ENCODE peak calls at places on chromosomes 11 and 22, in six cellular contexts. V is SK-N-SH, K is A549, M is stomach, U is suprapubic skin, X is GM12878. E is an unnamed sample.

GRCh38 chr11:35393093-35393492 is 26.3 kb downstream of the SLC1A2 start:
- DNase-seq in V (peak), K (no peak), X (no peak), M (no peak), U (no peak), E (no peak)

GRCh38 chr11:19367051-19367709 is 126.4 kb upstream of the E2F8 start:
- DNase-seq in X (no peak), V (no peak), U (no peak), M (no peak), K (no peak), E (no peak)

GRCh38 chr11:126188332-126189108 is 22.9 kb downstream of the RPUSD4 start:
- DNase-seq in V (no peak), X (peak), M (no peak), K (no peak), U (no peak), E (no peak)

GRCh38 chr11:110317516-110317932 is 21.1 kb upstream of the RDX start:
- DNase-seq in K (no peak), X (no peak), M (no peak), V (peak), U (no peak), E (no peak)

GRCh38 chr11:45089251-45089650 is 57.2 kb upstream of the PRDM11 start:
- DNase-seq in X (no peak), K (no peak), M (peak), U (peak), V (no peak), E (peak)

GRCh38 chr22:20960609-20961008 is 6.4 kb upstream of the AIFM3 start:
- DNase-seq in K (no peak), M (no peak), X (no peak), U (no peak), V (no peak), E (no peak)

GRCh38 chr11:128895505-128895904 is 4.3 kb downstream of the KCNJ5 start:
- DNase-seq in K (no peak), M (no peak), X (no peak), U (no peak), V (no peak), E (no peak)

GRCh38 chr11:101169944-101170343 is 40.3 kb upstream of the PGR start:
- DNase-seq in V (no peak), X (no peak), U (no peak), M (no peak), K (no peak), E (no peak)

GRCh38 chr22:44399906-44400762 is 87.4 kb upstream of the SHISAL1 start:
- DNase-seq in X (no peak), M (peak), K (no peak), U (no peak), V (peak), E (no peak)

GRCh38 chr22:45997775-45998637 is 21.0 kb upstream of the WNT7B start:
- DNase-seq in U (no peak), K (no peak), M (no peak), V (peak), X (no peak), E (no peak)

GRCh38 chr22:45997077-45997774 is 20.3 kb upstream of the WNT7B start:
- DNase-seq in X (no peak), V (no peak), M (peak), K (no peak), U (peak), E (peak)

GRCh38 chr22:45995405-45996101 is 18.6 kb upstream of the WNT7B start:
- DNase-seq in X (no peak), V (no peak), M (no peak), U (no peak), K (no peak), E (no peak)

GRCh38 chr22:45994516-45995404 is 17.8 kb upstream of the WNT7B start:
- DNase-seq in X (no peak), M (peak), U (peak), V (peak), K (peak), E (no peak)

DNA sequence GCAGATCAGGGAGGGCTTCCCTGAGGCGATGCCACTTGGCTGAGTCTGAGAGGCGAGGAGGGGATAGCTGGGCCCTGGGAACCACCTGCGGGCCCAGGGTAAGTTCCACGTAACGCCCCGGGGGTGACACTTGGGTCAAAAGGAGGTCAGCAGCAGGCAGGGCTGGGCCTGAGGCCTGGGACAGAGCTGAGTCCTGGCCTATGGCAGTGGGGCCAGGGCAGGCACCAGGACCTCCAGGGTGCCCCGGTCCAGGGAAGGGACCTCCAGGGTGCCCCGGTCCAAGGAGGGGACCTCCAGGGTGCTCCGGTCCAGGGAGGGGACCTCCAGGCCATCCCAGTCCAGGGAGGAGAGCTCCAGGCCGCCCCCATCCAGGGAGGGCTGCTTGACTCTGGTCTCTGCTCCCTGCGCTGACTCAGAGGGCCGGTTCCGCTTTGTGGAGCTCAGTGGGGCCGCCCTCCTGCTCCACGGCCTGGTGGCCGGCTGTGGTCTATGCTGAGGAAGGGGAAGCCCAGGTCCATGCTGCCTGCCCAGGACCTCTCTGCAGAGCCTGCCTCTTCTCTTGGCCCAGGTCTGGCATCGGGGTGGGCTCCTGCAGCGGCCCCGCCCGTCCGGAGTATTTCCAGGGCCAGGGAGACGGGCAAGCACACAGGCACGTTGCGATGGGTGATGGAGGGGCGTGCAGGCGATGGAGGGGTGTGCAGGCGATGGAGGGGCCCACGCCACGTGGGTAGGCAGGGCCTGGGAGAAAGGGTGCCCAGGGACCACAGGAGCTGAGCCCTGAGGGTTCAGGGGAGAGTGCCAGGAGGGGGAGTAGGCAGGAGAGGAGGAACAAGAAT is 19.5 kb upstream of the WNT7B start:
- DNase-seq in X (no peak), K (no peak), V (no peak), M (no peak), U (no peak), E (no peak)
- TF ChIP-seq CTCF in X (peak), K (no peak), V (no peak), M (no peak), U (no peak), E (no peak)

DNA sequence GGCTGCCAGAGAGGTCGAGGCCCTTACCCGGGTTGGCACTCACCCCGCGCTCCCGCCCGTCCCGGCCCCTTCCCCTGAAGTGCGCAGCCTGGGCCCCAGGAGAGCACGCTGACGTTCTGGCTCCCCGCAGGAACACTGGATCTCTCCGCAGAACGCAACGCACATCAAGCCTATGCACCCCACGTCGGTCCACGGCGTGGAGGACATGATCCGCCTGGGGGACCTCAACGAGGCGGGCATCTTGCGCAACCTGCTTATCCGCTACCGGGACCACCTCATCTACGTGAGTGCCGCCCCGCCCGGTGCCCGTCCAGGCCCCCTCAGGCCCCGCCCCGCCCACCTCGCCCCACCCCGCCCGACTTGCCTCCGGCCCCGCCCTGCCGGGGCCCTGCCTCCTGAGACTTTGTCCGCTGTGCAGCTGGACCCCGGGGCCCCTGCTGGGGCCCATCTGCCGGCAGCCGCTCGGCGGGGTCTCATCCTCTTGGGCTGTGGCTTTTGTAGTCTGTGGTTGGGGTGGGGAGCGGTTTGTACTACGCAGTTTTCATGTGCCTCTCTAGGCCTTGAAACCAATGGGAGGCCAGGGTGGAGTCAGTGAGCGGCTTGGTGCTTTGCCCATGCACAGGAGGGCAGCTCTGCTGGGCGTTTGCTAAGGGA is 19.7 kb downstream of the MYO7A start:
- DNase-seq in U (no peak), M (peak), K (no peak), X (no peak), V (no peak), E (no peak)
- H3K27ac ChIP-seq in U (no peak), M (no peak), K (no peak), X (no peak), V (no peak), E (no peak)

GRCh38 chr11:130531061-130531460 is 82.6 kb downstream of the ADAMTS15 start:
- DNase-seq in M (no peak), V (no peak), K (no peak), U (no peak), X (no peak), E (no peak)
- TF ChIP-seq EP300 in M (no peak), V (no peak), K (no peak), U (no peak), X (no peak), E (no peak)

DNA sequence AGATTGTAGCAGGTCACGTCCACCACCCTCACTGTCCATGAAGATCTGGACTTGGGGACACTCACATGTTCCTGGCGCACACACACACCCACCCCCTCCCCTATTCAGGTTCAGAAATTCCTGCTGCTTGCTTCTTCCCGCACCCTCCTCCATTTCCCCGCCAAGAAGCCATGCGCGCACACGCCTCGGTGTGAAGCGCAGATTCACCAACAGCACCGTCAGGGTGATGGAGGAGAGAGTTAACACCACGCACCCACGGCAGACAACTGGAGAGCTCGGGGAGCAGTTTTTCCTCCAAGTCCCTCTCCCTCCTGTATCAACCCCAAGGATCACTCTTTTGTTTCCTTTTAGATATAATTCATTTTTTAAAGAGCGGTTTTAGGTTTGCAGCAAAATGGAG is 113.4 kb downstream of the BCR start:
- DNase-seq in X (no peak), K (no peak), M (no peak), V (no peak), U (no peak), E (no peak)
- TF ChIP-seq CTCF in X (no peak), K (no peak), M (no peak), V (no peak), U (no peak), E (no peak)

GRCh38 chr11:71787014-71787823 is 45.8 kb upstream of the DEFB108B start:
- DNase-seq in K (peak), U (peak), M (peak), X (peak), V (peak), E (peak)
- H3K27ac ChIP-seq in K (peak), U (peak), M (peak), X (peak), V (peak), E (peak)

GRCh38 chr11:112610494-112610893 is 349.8 kb upstream of the PLET1 start:
- DNase-seq in V (no peak), M (no peak), U (no peak), K (no peak), X (no peak), E (no peak)

GRCh38 chr11:112608466-112608865 is 347.8 kb upstream of the PLET1 start:
- DNase-seq in V (no peak), U (no peak), K (no peak), X (no peak), M (no peak), E (no peak)

GRCh38 chr11:112599861-112600533 is 339.3 kb upstream of the PLET1 start:
- DNase-seq in U (no peak), M (no peak), K (no peak), X (no peak), V (no peak), E (no peak)

GRCh38 chr11:112606656-112607055 is 346.0 kb upstream of the PLET1 start:
- DNase-seq in X (no peak), V (no peak), M (no peak), K (no peak), U (no peak), E (no peak)

DNA sequence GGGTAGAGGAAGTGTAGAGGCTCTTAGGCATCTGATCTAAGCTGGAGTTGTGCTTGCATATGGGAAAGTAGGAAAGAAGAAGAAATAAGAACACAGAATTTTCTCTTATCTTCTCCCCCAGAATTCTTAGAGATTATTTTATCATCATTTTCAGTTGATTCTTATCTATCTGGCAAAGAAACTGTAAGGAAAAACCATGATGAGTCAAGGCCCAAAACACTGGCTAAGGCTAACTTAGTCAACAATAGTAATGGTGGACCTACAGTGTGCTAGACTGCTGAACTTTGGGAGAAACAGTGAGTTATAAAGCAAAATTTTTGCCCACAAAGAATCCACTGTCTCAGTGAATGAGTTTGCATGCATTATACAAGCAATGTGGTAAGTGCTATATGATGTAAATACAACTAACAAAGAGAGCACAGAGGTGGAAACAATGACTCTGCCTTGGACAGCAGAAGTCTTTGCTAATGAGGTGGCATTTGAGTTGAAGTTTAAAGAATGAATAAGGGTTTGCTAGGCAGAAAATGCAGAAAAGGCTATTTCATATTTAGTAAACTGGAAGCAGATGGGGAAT is 344.5 kb upstream of the PLET1 start:
- DNase-seq in X (no peak), U (no peak), M (no peak), K (no peak), V (no peak), E (no peak)
- TF ChIP-seq EP300 in X (no peak), U (no peak), M (no peak), K (no peak), V (peak), E (no peak)

DNA sequence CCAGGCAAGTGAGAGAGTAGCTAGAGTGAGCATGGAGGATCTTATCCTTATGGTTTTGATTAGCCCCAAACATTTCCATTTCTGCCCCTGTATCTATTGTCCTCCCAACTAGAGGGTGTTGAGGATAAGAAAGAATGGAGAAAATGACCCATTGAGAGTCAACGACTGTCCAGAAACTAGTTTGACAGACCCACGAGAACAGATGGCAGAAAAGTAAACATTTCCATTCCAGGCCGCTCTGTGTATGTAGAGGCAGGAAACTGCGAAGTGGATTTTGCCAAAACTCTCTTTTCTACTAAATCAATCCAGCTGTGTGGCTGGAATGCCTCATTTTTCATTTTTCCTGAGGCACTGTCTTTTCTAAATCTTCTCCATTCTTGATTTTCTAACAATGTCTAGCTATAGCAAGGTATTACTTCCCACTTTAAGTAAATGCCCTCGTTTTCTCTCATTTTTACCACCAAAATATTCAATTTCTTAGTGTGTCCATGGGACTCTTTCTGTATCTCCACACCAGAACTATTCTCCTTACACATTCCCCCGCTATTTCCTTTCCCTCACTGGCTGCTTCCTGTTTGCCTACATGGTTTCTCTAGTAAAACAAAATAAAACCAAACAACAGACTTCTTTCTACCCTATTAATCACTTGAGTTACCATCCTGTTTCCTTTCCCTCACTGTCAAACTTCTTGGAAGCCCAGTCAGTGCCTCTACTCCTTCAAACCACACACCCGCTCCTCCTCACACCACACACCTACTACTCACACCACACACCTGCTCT is 5.5 kb upstream of the MMP8 start:
- DNase-seq in X (no peak), M (no peak), V (no peak), U (no peak), K (no peak), E (no peak)
- TF ChIP-seq CTCF in X (no peak), M (no peak), V (no peak), U (no peak), K (no peak), E (no peak)

GRCh38 chr11:76701701-76702100 is 31.2 kb upstream of the LRRC32 start:
- DNase-seq in M (no peak), X (no peak), U (no peak), V (no peak), K (no peak), E (no peak)

GRCh38 chr11:76696756-76697155 is 26.2 kb upstream of the LRRC32 start:
- DNase-seq in M (no peak), K (no peak), V (no peak), U (no peak), X (no peak), E (no peak)

GRCh38 chr11:76700177-76701100 is 29.9 kb upstream of the LRRC32 start:
- DNase-seq in V (peak), U (no peak), K (peak), M (no peak), X (no peak), E (no peak)

GRCh38 chr11:76698321-76699043 is 27.9 kb upstream of the LRRC32 start:
- DNase-seq in M (no peak), X (no peak), U (no peak), K (no peak), V (no peak), E (no peak)

GRCh38 chr11:76699461-76700091 is 29.0 kb upstream of the LRRC32 start:
- DNase-seq in M (no peak), V (no peak), K (no peak), X (no peak), U (no peak), E (no peak)
- H3K27ac ChIP-seq in M (no peak), V (no peak), K (peak), X (no peak), U (no peak), E (no peak)

DNA sequence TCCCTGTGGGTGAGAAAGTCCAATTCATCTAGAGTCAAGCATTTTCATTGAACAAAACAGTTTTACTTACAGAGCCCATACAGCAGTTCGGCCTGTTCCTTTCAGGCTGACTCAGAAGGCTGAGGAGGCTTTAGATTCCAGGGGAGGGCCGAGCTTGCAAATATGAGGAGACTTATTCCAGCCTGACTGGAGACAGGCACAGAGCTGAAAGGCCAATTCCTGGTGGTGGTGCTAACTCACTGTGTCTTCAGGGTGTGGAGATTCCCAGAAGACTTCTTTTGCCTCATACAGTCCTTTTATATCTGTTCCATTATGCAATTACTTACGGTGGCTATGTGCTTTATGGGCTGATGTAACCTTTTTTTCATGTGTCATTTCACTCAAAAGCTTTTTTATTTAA is at the start of gene OR51E2:
- DNase-seq in V (no peak), U (no peak), K (no peak), X (no peak), M (no peak), E (no peak)
- TF ChIP-seq EP300 in V (no peak), U (no peak), K (no peak), X (no peak), M (no peak), E (no peak)

E was measured in esophagus muscularis mucosa.